ENCODE peak calls at places on chromosomes 16 and 17, in five cellular contexts. One of them, this sample, is unnamed.

GRCh38 chr17:75755205-75755901 is 9.6 kb downstream of the GALK1 start:
- DNase-seq in heart right ventricle: no peak
- DNase-seq in GM13977: no peak
- DNase-seq in hepatocyte: no peak
- DNase-seq in endodermal cell: peak
- DNase-seq in this sample: no peak

GRCh38 chr16:46884513-46885293 is 541 bp downstream of the GPT2 start:
- DNase-seq in hepatocyte: peak
- DNase-seq in endodermal cell: peak
- DNase-seq in heart right ventricle: no peak
- DNase-seq in GM13977: peak
- DNase-seq in this sample: peak

GRCh38 chr17:7611635-7612293 is 2.9 kb downstream of the FXR2 start:
- DNase-seq in hepatocyte: no peak
- DNase-seq in heart right ventricle: no peak
- DNase-seq in endodermal cell: no peak
- DNase-seq in GM13977: no peak
- DNase-seq in this sample: no peak

GRCh38 chr16:82788919-82789318 is 162.2 kb downstream of the CDH13 start:
- DNase-seq in heart right ventricle: no peak
- DNase-seq in endodermal cell: peak
- DNase-seq in hepatocyte: no peak
- DNase-seq in GM13977: no peak
- DNase-seq in this sample: no peak

GRCh38 chr17:48542114-48542955 is 2.6 kb downstream of the HOXB2 start:
- DNase-seq in GM13977: no peak
- DNase-seq in heart right ventricle: no peak
- DNase-seq in hepatocyte: no peak
- DNase-seq in endodermal cell: peak
- DNase-seq in this sample: peak

GRCh38 chr16:2710711-2711231 is 9.3 kb downstream of the PRSS27 start:
- DNase-seq in hepatocyte: no peak
- DNase-seq in endodermal cell: no peak
- DNase-seq in GM13977: no peak
- DNase-seq in heart right ventricle: no peak
- DNase-seq in this sample: no peak

GRCh38 chr16:17261197-17261858 is 209.4 kb downstream of the XYLT1 start:
- DNase-seq in endodermal cell: no peak
- DNase-seq in hepatocyte: no peak
- DNase-seq in heart right ventricle: no peak
- DNase-seq in GM13977: peak
- DNase-seq in this sample: peak

GRCh38 chr17:57406131-57406980 is 150.0 kb downstream of the MSI2 start:
- DNase-seq in heart right ventricle: peak
- DNase-seq in endodermal cell: no peak
- DNase-seq in hepatocyte: no peak
- DNase-seq in GM13977: no peak
- DNase-seq in this sample: peak

GRCh38 chr16:78125112-78125844 is 25.8 kb downstream of the WWOX start:
- DNase-seq in endodermal cell: no peak
- DNase-seq in hepatocyte: no peak
- DNase-seq in GM13977: no peak
- DNase-seq in heart right ventricle: no peak
- DNase-seq in this sample: no peak

GRCh38 chr17:34840758-34841157 is 120.5 kb downstream of the CCT6B start:
- DNase-seq in GM13977: no peak
- DNase-seq in hepatocyte: no peak
- DNase-seq in endodermal cell: no peak
- DNase-seq in heart right ventricle: no peak
- DNase-seq in this sample: no peak

GRCh38 chr16:11618107-11618717 is 31.5 kb upstream of the LITAF start:
- DNase-seq in GM13977: no peak
- DNase-seq in endodermal cell: no peak
- DNase-seq in heart right ventricle: no peak
- DNase-seq in hepatocyte: no peak
- DNase-seq in this sample: no peak

GRCh38 chr17:38572292-38572664 is 33.5 kb downstream of the SRCIN1 start:
- DNase-seq in heart right ventricle: no peak
- DNase-seq in GM13977: no peak
- DNase-seq in hepatocyte: no peak
- DNase-seq in endodermal cell: no peak
- DNase-seq in this sample: no peak

GRCh38 chr16:24539850-24540484 is 601 bp downstream of the RBBP6 start:
- DNase-seq in endodermal cell: no peak
- DNase-seq in hepatocyte: peak
- DNase-seq in heart right ventricle: peak
- DNase-seq in GM13977: no peak
- DNase-seq in this sample: peak

GRCh38 chr16:15915555-15916081 is 27.2 kb upstream of the CEP20 start:
- DNase-seq in hepatocyte: no peak
- DNase-seq in GM13977: no peak
- DNase-seq in endodermal cell: no peak
- DNase-seq in heart right ventricle: no peak
- DNase-seq in this sample: no peak

GRCh38 chr16:11989238-11990160 is 13.0 kb downstream of the SNX29 start:
- DNase-seq in endodermal cell: no peak
- DNase-seq in hepatocyte: no peak
- DNase-seq in GM13977: no peak
- DNase-seq in heart right ventricle: peak
- DNase-seq in this sample: no peak

GRCh38 chr16:84513111-84514065 is 8.9 kb upstream of the MEAK7 start:
- DNase-seq in endodermal cell: no peak
- DNase-seq in hepatocyte: peak
- DNase-seq in heart right ventricle: no peak
- DNase-seq in GM13977: no peak
- DNase-seq in this sample: no peak

GRCh38 chr17:45677770-45678169 is 106.3 kb upstream of the CRHR1 start:
- DNase-seq in hepatocyte: no peak
- DNase-seq in GM13977: no peak
- DNase-seq in endodermal cell: no peak
- DNase-seq in heart right ventricle: no peak
- DNase-seq in this sample: no peak

GRCh38 chr17:45719335-45720071 is 64.6 kb upstream of the CRHR1 start:
- DNase-seq in GM13977: no peak
- DNase-seq in heart right ventricle: no peak
- DNase-seq in endodermal cell: peak
- DNase-seq in hepatocyte: peak
- DNase-seq in this sample: no peak

GRCh38 chr16:1976951-1977874 is 4.1 kb downstream of the NOXO1 start:
- DNase-seq in heart right ventricle: no peak
- DNase-seq in endodermal cell: no peak
- DNase-seq in hepatocyte: no peak
- DNase-seq in GM13977: no peak
- DNase-seq in this sample: no peak

GRCh38 chr16:20803192-20803560 is 3.1 kb downstream of the ERI2 start:
- DNase-seq in endodermal cell: no peak
- DNase-seq in hepatocyte: no peak
- DNase-seq in heart right ventricle: no peak
- DNase-seq in GM13977: no peak
- DNase-seq in this sample: no peak

GRCh38 chr16:89054714-89055113 is 38.9 kb upstream of the ACSF3 start:
- DNase-seq in endodermal cell: no peak
- DNase-seq in GM13977: no peak
- DNase-seq in heart right ventricle: no peak
- DNase-seq in hepatocyte: no peak
- DNase-seq in this sample: no peak

GRCh38 chr17:2087597-2088211 is 32.8 kb downstream of the HIC1 start:
- DNase-seq in endodermal cell: no peak
- DNase-seq in hepatocyte: no peak
- DNase-seq in heart right ventricle: peak
- DNase-seq in GM13977: peak
- DNase-seq in this sample: peak

GRCh38 chr17:15026088-15026487 is 239.0 kb downstream of the PMP22 start:
- DNase-seq in heart right ventricle: no peak
- DNase-seq in endodermal cell: no peak
- DNase-seq in GM13977: no peak
- DNase-seq in hepatocyte: no peak
- DNase-seq in this sample: no peak

GRCh38 chr17:39653662-39654331 is 11.4 kb upstream of the TCAP start:
- DNase-seq in heart right ventricle: peak
- DNase-seq in hepatocyte: peak
- DNase-seq in endodermal cell: peak
- DNase-seq in GM13977: peak
- DNase-seq in this sample: peak

GRCh38 chr17:13171790-13172189 is 154.0 kb upstream of the ELAC2 start:
- DNase-seq in hepatocyte: no peak
- DNase-seq in heart right ventricle: no peak
- DNase-seq in endodermal cell: no peak
- DNase-seq in GM13977: no peak
- DNase-seq in this sample: no peak

GRCh38 chr16:30076276-30076791 is 540 bp downstream of the PPP4C start:
- DNase-seq in heart right ventricle: no peak
- DNase-seq in endodermal cell: no peak
- DNase-seq in GM13977: no peak
- DNase-seq in hepatocyte: no peak
- DNase-seq in this sample: no peak

GRCh38 chr16:84532299-84532724 is 27.9 kb upstream of the MEAK7 start:
- DNase-seq in heart right ventricle: peak
- DNase-seq in GM13977: no peak
- DNase-seq in hepatocyte: peak
- DNase-seq in endodermal cell: peak
- DNase-seq in this sample: no peak

GRCh38 chr16:55155815-55156214 is 168.2 kb upstream of the IRX6 start:
- DNase-seq in endodermal cell: peak
- DNase-seq in GM13977: no peak
- DNase-seq in heart right ventricle: no peak
- DNase-seq in hepatocyte: no peak
- DNase-seq in this sample: no peak

DNA sequence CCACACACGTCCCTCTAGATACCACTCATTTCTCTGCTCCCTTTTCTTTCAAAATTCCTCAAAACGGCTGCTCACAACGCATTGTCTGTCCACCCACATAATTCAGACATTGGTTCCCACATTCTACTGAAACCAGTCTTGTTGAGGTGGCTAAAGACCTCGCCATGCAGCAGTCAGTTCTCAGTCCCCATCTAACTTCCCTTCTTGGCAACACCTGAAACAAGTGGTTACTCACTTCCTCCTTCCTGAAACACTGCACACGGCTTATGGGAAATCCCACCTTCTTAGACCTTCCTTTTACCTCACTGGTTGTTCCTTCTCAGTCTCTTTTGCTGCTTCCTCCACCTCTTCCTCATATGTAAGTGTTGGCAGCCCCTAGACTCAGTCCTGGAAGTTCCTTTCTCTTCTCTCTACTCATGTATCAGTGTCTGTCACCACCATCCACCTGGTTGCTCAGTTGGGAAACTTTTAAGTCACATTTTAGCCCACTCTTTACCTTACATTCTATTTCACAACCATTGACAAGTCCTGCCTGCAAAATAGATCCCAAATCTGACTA is 277.1 kb downstream of the CEP112 start:
- DNase-seq in endodermal cell: no peak
- DNase-seq in heart right ventricle: no peak
- DNase-seq in hepatocyte: no peak
- DNase-seq in GM13977: peak
- DNase-seq in this sample: peak
- TF ChIP-seq CTCF in endodermal cell: no peak
- TF ChIP-seq CTCF in heart right ventricle: no peak
- TF ChIP-seq CTCF in hepatocyte: no peak
- TF ChIP-seq CTCF in GM13977: no peak
- TF ChIP-seq CTCF in this sample: no peak

GRCh38 chr17:5705081-5705875 is 121.0 kb upstream of the NLRP1 start:
- DNase-seq in GM13977: no peak
- DNase-seq in hepatocyte: no peak
- DNase-seq in endodermal cell: peak
- DNase-seq in heart right ventricle: no peak
- DNase-seq in this sample: peak

GRCh38 chr17:5705876-5706420 is 121.6 kb upstream of the NLRP1 start:
- DNase-seq in hepatocyte: no peak
- DNase-seq in endodermal cell: peak
- DNase-seq in GM13977: no peak
- DNase-seq in heart right ventricle: no peak
- DNase-seq in this sample: no peak

GRCh38 chr17:5701371-5701770 is 117.1 kb upstream of the NLRP1 start:
- DNase-seq in hepatocyte: no peak
- DNase-seq in endodermal cell: peak
- DNase-seq in heart right ventricle: no peak
- DNase-seq in GM13977: no peak
- DNase-seq in this sample: no peak

GRCh38 chr17:5702951-5703510 is 118.7 kb upstream of the NLRP1 start:
- DNase-seq in endodermal cell: peak
- DNase-seq in GM13977: no peak
- DNase-seq in hepatocyte: no peak
- DNase-seq in heart right ventricle: no peak
- DNase-seq in this sample: no peak

GRCh38 chr17:5703736-5704135 is 119.4 kb upstream of the NLRP1 start:
- DNase-seq in hepatocyte: no peak
- DNase-seq in endodermal cell: peak
- DNase-seq in heart right ventricle: no peak
- DNase-seq in GM13977: no peak
- DNase-seq in this sample: no peak
- TF ChIP-seq CTCF in hepatocyte: no peak
- TF ChIP-seq CTCF in endodermal cell: no peak
- TF ChIP-seq CTCF in heart right ventricle: no peak
- TF ChIP-seq CTCF in GM13977: no peak
- TF ChIP-seq CTCF in this sample: no peak

GRCh38 chr17:64499805-64500486 is 3.1 kb upstream of the POLG2 start:
- DNase-seq in hepatocyte: no peak
- DNase-seq in endodermal cell: no peak
- DNase-seq in heart right ventricle: no peak
- DNase-seq in GM13977: no peak
- DNase-seq in this sample: no peak

GRCh38 chr17:64498308-64499203 is 1.7 kb upstream of the POLG2 start:
- DNase-seq in hepatocyte: no peak
- DNase-seq in heart right ventricle: no peak
- DNase-seq in GM13977: no peak
- DNase-seq in endodermal cell: no peak
- DNase-seq in this sample: no peak

GRCh38 chr17:64496786-64497564 is at the start of gene POLG2:
- DNase-seq in endodermal cell: peak
- DNase-seq in hepatocyte: peak
- DNase-seq in heart right ventricle: peak
- DNase-seq in GM13977: peak
- DNase-seq in this sample: peak

GRCh38 chr17:64496348-64496785 is 487 bp downstream of the POLG2 start:
- DNase-seq in GM13977: no peak
- DNase-seq in endodermal cell: no peak
- DNase-seq in hepatocyte: no peak
- DNase-seq in heart right ventricle: no peak
- DNase-seq in this sample: no peak

GRCh38 chr17:64497565-64498035 is 746 bp upstream of the POLG2 start:
- DNase-seq in endodermal cell: no peak
- DNase-seq in GM13977: no peak
- DNase-seq in heart right ventricle: no peak
- DNase-seq in hepatocyte: no peak
- DNase-seq in this sample: no peak
- TF ChIP-seq CTCF in endodermal cell: no peak
- TF ChIP-seq CTCF in GM13977: no peak
- TF ChIP-seq CTCF in heart right ventricle: no peak
- TF ChIP-seq CTCF in hepatocyte: no peak
- TF ChIP-seq CTCF in this sample: no peak

GRCh38 chr16:53130193-53131049 is 75.6 kb downstream of the CHD9 start:
- DNase-seq in endodermal cell: peak
- DNase-seq in heart right ventricle: peak
- DNase-seq in GM13977: peak
- DNase-seq in hepatocyte: peak
- DNase-seq in this sample: peak
- TF ChIP-seq CTCF in endodermal cell: peak
- TF ChIP-seq CTCF in heart right ventricle: peak
- TF ChIP-seq CTCF in GM13977: peak
- TF ChIP-seq CTCF in hepatocyte: peak
- TF ChIP-seq CTCF in this sample: peak

This sample was measured in activated CD8-positive, alpha-beta T cell treated with anti-CD3 and anti-CD28 coated beads for 36 hours.